ENCODE peak calls at places on chromosome 9, in seven cellular contexts. K is cardiac muscle cell; Y is prostate gland; G is upper lobe of right lung; J is CD4-positive, alpha-beta memory T cell; C is body of pancreas; T is Panc1. V is an unnamed sample.

GRCh38 chr9:87479801-87480201 is 17.9 kb upstream of the DAPK1 start:
- DNase-seq in K (peak), C (no peak), T (no peak), J (no peak), G (peak), Y (no peak), V (peak)

GRCh38 chr9:2874001-2874750 is 30.3 kb upstream of the PUM3 start:
- DNase-seq in K (peak), J (no peak), G (no peak), C (no peak), Y (no peak), T (no peak), V (no peak)

GRCh38 chr9:34685591-34685990 is 5.5 kb downstream of the CCL19 start:
- DNase-seq in Y (no peak), G (no peak), K (no peak), J (no peak), T (no peak), C (no peak), V (no peak)

GRCh38 chr9:77807295-77807694 is 159.2 kb upstream of the GNA14 start:
- DNase-seq in J (no peak), T (peak), Y (no peak), G (no peak), C (no peak), K (peak), V (no peak)

GRCh38 chr9:124216474-124217176 is 41.1 kb upstream of the NEK6 start:
- DNase-seq in T (no peak), J (peak), G (peak), K (no peak), Y (no peak), C (no peak), V (peak)

GRCh38 chr9:17528859-17529258 is 50.0 kb upstream of the SH3GL2 start:
- DNase-seq in J (no peak), C (no peak), G (no peak), T (no peak), K (peak), Y (no peak), V (no peak)

GRCh38 chr9:89281106-89281505 is 29.9 kb upstream of the CKS2 start:
- DNase-seq in Y (no peak), C (no peak), G (no peak), K (no peak), T (no peak), J (no peak), V (no peak)

GRCh38 chr9:88949961-88950340 is 41.3 kb upstream of the S1PR3 start:
- DNase-seq in T (no peak), C (no peak), J (no peak), K (no peak), G (no peak), Y (no peak), V (no peak)

GRCh38 chr9:34335376-34335775 is 6.0 kb downstream of the NUDT2 start:
- DNase-seq in C (no peak), G (no peak), T (no peak), J (no peak), K (no peak), Y (no peak), V (no peak)

GRCh38 chr9:96148634-96149138 is 153.3 kb downstream of the HSD17B3 start:
- DNase-seq in J (no peak), K (peak), Y (peak), C (no peak), G (no peak), T (no peak), V (no peak)

GRCh38 chr9:11931109-11931508 is 762.1 kb upstream of the TYRP1 start:
- DNase-seq in Y (no peak), K (peak), G (no peak), C (no peak), T (no peak), J (no peak), V (no peak)

GRCh38 chr9:124708070-124708469 is 63.0 kb downstream of the NR6A1 start:
- DNase-seq in K (no peak), J (no peak), G (no peak), Y (no peak), C (no peak), T (no peak), V (no peak)

GRCh38 chr9:1100945-1101344 is 50.8 kb downstream of the DMRT2 start:
- DNase-seq in T (no peak), Y (peak), K (peak), G (peak), C (peak), J (no peak), V (no peak)

GRCh38 chr9:100394819-100395218 is 32.1 kb upstream of the MSANTD3 start:
- DNase-seq in G (no peak), T (no peak), Y (no peak), K (peak), C (no peak), J (no peak), V (no peak)

GRCh38 chr9:68979538-68980314 is 34.2 kb downstream of the PRKACG start:
- DNase-seq in K (no peak), C (peak), T (no peak), Y (no peak), G (no peak), J (peak), V (no peak)

GRCh38 chr9:137724114-137724445 is 105.3 kb downstream of the EHMT1 start:
- DNase-seq in Y (no peak), T (no peak), J (no peak), K (peak), G (no peak), C (no peak), V (no peak)

GRCh38 chr9:35834260-35835215 is 5.5 kb downstream of the TMEM8B start:
- DNase-seq in G (no peak), T (no peak), Y (no peak), K (no peak), J (no peak), C (no peak), V (no peak)

GRCh38 chr9:116558035-116558434 is 129.1 kb upstream of the TRIM32 start:
- DNase-seq in Y (no peak), G (no peak), T (no peak), K (no peak), J (no peak), C (no peak), V (no peak)

GRCh38 chr9:33946779-33947535 is 101.7 kb downstream of the UBAP2 start:
- DNase-seq in T (peak), C (no peak), J (no peak), Y (no peak), K (peak), G (no peak), V (no peak)

GRCh38 chr9:14466828-14467227 is 152.9 kb upstream of the NFIB start:
- DNase-seq in Y (no peak), J (no peak), T (no peak), K (no peak), C (no peak), G (no peak), V (no peak)

GRCh38 chr9:135950135-135950682 is 11.0 kb downstream of the UBAC1 start:
- DNase-seq in G (no peak), C (no peak), K (no peak), Y (no peak), T (no peak), J (no peak), V (no peak)
- H3K27ac ChIP-seq in G (no peak), C (no peak), K (no peak), Y (peak), T (no peak), J (no peak), V (no peak)

GRCh38 chr9:5549671-5550650 is 39.6 kb downstream of the PDCD1LG2 start:
- DNase-seq in K (peak), G (no peak), J (no peak), Y (no peak), T (no peak), C (no peak), V (no peak)
- H3K27ac ChIP-seq in K (no peak), G (no peak), J (no peak), Y (no peak), T (no peak), C (no peak), V (no peak)

GRCh38 chr9:119004618-119004990 is 364.6 kb downstream of the BRINP1 start:
- DNase-seq in G (no peak), K (peak), T (peak), Y (peak), C (peak), J (no peak), V (no peak)

GRCh38 chr9:119003218-119003617 is 366.0 kb downstream of the BRINP1 start:
- DNase-seq in K (no peak), G (no peak), T (no peak), J (no peak), Y (no peak), C (no peak), V (no peak)

GRCh38 chr9:119003882-119004617 is 365.2 kb downstream of the BRINP1 start:
- DNase-seq in K (no peak), Y (no peak), T (no peak), J (no peak), C (no peak), G (no peak), V (no peak)

GRCh38 chr9:119009253-119009652 is 360.0 kb downstream of the BRINP1 start:
- DNase-seq in J (no peak), C (no peak), K (no peak), G (no peak), T (peak), Y (no peak), V (no peak)

GRCh38 chr9:119005162-119005561 is 364.1 kb downstream of the BRINP1 start:
- DNase-seq in Y (no peak), J (no peak), T (no peak), C (no peak), G (no peak), K (no peak), V (no peak)
- H3K27ac ChIP-seq in Y (peak), J (no peak), T (no peak), C (no peak), G (no peak), K (peak), V (peak)

GRCh38 chr9:114248274-114248673 is 74.6 kb upstream of the ORM1 start:
- DNase-seq in C (no peak), T (no peak), J (no peak), K (no peak), Y (no peak), G (no peak), V (no peak)

GRCh38 chr9:114250648-114251047 is 72.2 kb upstream of the ORM1 start:
- DNase-seq in J (no peak), Y (no peak), C (no peak), G (no peak), K (no peak), T (no peak), V (no peak)

GRCh38 chr9:114249424-114250234 is 73.3 kb upstream of the ORM1 start:
- DNase-seq in T (no peak), Y (no peak), G (no peak), C (no peak), J (no peak), K (no peak), V (no peak)

GRCh38 chr9:114252394-114252793 is 70.5 kb upstream of the ORM1 start:
- DNase-seq in J (no peak), C (no peak), T (no peak), K (no peak), G (no peak), Y (no peak), V (no peak)

DNA sequence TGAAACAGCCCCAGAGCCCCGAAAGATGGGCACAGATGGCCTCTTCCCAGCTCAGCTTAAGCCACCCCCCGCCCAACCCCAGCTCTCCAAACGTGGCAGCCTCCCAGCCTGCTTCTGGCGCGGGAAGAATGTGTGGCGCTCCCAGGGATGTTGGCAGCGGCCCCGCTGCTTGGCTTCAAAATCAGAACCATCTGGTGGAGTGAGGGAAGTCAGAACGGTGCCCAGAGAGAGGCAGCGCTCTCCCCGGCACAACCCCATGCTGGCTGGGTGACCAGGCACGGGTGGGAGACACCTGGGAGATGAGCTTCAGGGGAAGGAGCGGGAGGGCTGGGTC is 72.7 kb upstream of the ORM1 start:
- DNase-seq in K (peak), J (no peak), Y (peak), T (no peak), C (peak), G (peak), V (peak)
- H3K27ac ChIP-seq in K (no peak), J (no peak), Y (peak), T (no peak), C (peak), G (peak), V (no peak)

DNA sequence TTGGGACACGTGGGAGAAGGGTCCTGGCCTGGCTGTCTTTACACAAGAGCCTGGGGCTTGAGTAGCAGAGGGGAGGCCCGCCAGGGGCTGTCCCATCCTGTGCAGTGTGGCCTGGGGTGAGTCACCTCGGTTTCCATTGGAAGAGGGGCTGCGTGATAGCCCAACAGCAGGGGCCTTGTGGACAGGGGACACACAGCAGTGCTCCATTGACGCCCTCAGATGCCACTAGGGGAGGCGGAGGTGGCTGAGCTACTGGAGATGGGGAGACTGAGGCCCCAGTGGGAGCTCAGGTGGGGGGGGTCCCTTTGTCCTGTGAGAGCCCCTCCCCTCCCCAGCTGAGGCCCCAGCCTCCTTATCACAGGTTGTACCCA is 50.0 kb upstream of the RNU6ATAC start:
- DNase-seq in C (no peak), J (no peak), Y (no peak), G (peak), K (no peak), T (no peak), V (peak)
- H3K27ac ChIP-seq in C (no peak), J (no peak), Y (peak), G (peak), K (no peak), T (no peak), V (peak)

DNA sequence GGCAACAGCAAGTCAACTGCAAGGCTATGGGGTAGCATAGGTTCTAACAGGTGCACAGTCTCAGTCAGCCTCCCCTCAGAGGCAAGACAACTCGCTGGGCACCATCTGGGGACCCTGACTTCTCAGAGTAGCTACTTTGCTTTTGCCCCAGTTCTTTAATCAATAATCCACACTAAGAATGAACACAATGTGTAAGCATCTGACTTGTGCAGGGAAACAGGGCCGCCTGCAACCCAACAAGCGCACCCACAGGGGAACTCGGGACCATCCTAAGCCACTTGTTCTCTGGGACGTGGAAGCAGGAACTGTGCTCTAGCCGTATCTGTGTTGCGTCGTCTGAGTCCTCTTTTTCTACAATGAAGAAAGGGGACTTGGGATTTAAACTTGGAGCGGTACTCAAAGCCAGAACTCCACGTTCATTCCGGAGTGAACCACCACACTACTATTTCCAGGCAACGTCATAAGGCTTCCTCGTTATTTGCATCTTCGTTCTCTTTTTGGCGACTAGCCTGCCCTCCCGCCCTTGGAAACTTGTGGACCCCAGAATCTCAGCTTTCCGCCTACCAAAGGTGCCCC is 1.8 kb downstream of the MOB3B start:
- DNase-seq in K (no peak), Y (peak), G (no peak), T (no peak), C (no peak), J (no peak), V (no peak)
- H3K27ac ChIP-seq in K (no peak), Y (peak), G (peak), T (no peak), C (peak), J (no peak), V (peak)

DNA sequence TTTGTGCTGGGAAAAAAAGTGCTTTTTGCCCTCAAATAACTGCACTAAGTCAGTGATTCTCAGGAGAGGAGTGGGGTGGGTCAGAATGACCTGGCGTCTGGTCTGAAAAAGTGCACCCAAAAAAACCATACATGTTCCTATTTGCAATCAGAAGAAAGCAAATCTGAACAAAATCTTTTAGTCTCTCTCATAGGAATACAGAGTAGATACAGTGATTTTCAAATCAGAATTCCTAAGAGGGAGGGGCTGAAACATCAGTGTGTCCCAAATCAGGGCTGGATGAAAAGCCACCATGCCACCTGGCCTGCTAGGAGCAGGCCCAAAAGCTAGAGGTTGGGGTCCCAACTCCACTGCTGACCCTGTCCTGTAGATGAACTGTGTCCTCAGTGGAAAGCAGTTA is 66.8 kb downstream of the RAPGEF1 start:
- DNase-seq in T (no peak), J (no peak), K (no peak), G (no peak), C (no peak), Y (no peak), V (no peak)
- H3K27ac ChIP-seq in T (peak), J (peak), K (no peak), G (peak), C (no peak), Y (no peak), V (peak)

GRCh38 chr9:128787583-128788156 is 617 bp downstream of the TBC1D13 start:
- DNase-seq in K (peak), J (no peak), Y (peak), C (no peak), G (no peak), T (no peak), V (no peak)
- H3K27ac ChIP-seq in K (peak), J (peak), Y (peak), C (peak), G (peak), T (peak), V (peak)

GRCh38 chr9:93196095-93197055 is 12.4 kb downstream of the WNK2 start:
- DNase-seq in G (no peak), T (no peak), K (no peak), Y (no peak), C (peak), J (no peak), V (peak)

GRCh38 chr9:93194584-93194983 is 10.6 kb downstream of the WNK2 start:
- DNase-seq in G (no peak), J (no peak), Y (peak), K (no peak), C (peak), T (no peak), V (no peak)

GRCh38 chr9:93192721-93193372 is 8.9 kb downstream of the WNK2 start:
- DNase-seq in Y (no peak), K (no peak), T (no peak), G (no peak), J (no peak), C (no peak), V (peak)

GRCh38 chr9:93193373-93193725 is 9.4 kb downstream of the WNK2 start:
- DNase-seq in Y (peak), K (no peak), T (no peak), J (no peak), G (no peak), C (peak), V (peak)

GRCh38 chr9:93193978-93194377 is 10.0 kb downstream of the WNK2 start:
- DNase-seq in T (no peak), J (no peak), Y (no peak), K (no peak), G (no peak), C (no peak), V (no peak)
- H3K27ac ChIP-seq in T (no peak), J (no peak), Y (peak), K (no peak), G (no peak), C (no peak), V (no peak)

GRCh38 chr9:91886433-91887031 is 63.5 kb downstream of the ROR2 start:
- DNase-seq in J (no peak), K (no peak), T (no peak), Y (no peak), C (no peak), G (no peak), V (no peak)

GRCh38 chr9:91883503-91883902 is 66.5 kb downstream of the ROR2 start:
- DNase-seq in G (no peak), T (no peak), C (no peak), K (no peak), J (no peak), Y (no peak), V (no peak)

GRCh38 chr9:91884746-91885687 is 65.0 kb downstream of the ROR2 start:
- DNase-seq in G (no peak), K (peak), Y (no peak), J (no peak), C (no peak), T (no peak), V (no peak)

GRCh38 chr9:91884153-91884552 is 65.9 kb downstream of the ROR2 start:
- DNase-seq in Y (no peak), J (no peak), C (no peak), T (no peak), K (no peak), G (no peak), V (no peak)

DNA sequence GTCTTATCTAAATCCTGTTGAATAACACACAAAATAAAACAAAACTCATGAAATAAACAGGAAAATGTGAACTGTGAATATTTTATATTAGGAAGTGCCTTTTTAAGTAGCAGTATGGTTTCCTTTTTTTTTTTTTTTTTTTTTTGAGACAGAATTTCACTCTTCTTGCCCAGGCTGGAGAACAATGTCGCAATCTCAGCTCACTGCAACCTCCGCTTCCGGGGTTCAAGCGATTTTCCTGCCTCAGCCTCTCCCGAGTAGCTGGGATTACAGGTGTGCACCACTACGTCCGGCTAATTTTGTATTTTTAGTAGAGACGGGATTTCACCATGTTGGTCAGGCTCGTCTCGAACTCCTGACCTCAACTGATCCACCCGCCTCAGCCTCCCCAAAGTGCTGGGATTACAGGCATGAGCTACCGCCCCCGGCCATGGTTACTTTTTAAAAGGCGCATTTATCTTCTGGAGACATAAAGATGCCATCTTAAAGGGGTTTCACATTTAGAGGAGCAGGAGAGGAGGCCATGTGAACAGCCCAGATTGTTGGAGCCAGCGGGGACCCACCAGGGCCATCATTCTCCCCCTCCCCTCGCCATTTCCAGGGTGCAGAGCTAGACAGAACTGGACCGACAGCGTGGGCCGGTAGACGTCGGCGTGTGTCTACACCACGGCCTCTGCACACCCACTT is 64.1 kb downstream of the ROR2 start:
- DNase-seq in C (no peak), T (no peak), K (no peak), J (no peak), G (no peak), Y (no peak), V (no peak)
- H3K27ac ChIP-seq in C (no peak), T (no peak), K (no peak), J (no peak), G (no peak), Y (no peak), V (peak)